ENCODE peak calls at places on chromosomes 5 and 9, in seven cellular contexts. Q is MM.1S, N is RWPE2, Y is adrenal gland, M is pancreas, V is suprapubic skin, C is uterus. U is an unnamed sample.

GRCh38 chr5:147303976-147304375 is 69.2 kb downstream of the STK32A start:
- DNase-seq in C (no peak), Q (no peak), V (no peak), M (no peak), Y (peak; percentile 49), N (no peak), U (no peak)

GRCh38 chr9:121598167-121599000 is 53.0 kb upstream of the DAB2IP start:
- DNase-seq in N (no peak), Y (peak; percentile 46), Q (no peak), M (peak; percentile 83), C (peak; percentile 89), V (peak; percentile 90), U (no peak)

GRCh38 chr5:124706041-124706440 is 40.4 kb downstream of the ZNF608 start:
- DNase-seq in M (no peak), Y (no peak), N (no peak), C (no peak), Q (no peak), V (no peak), U (no peak)

GRCh38 chr9:108463927-108464606 is 391.7 kb downstream of the ACTL7B start:
- DNase-seq in N (no peak), V (no peak), M (no peak), Q (no peak), Y (no peak), C (no peak), U (no peak)

GRCh38 chr5:138466058-138466899 is 1.0 kb downstream of the EGR1 start:
- DNase-seq in C (no peak), N (no peak), Y (peak; percentile 39), Q (no peak), M (peak; percentile 81), V (no peak), U (peak; percentile 88)

GRCh38 chr5:154197801-154198461 is 7.4 kb downstream of the GALNT10 start:
- DNase-seq in Q (no peak), V (no peak), Y (no peak), N (no peak), M (no peak), C (no peak), U (no peak)

GRCh38 chr9:126240835-126241234 is 85.8 kb upstream of the MVB12B start:
- DNase-seq in Y (no peak), M (no peak), Q (peak; percentile 36), N (no peak), C (no peak), V (no peak), U (no peak)

GRCh38 chr5:172052454-172053236 is 46.2 kb upstream of the FBXW11 start:
- DNase-seq in Y (no peak), N (no peak), V (no peak), C (no peak), Q (no peak), M (no peak), U (no peak)

GRCh38 chr5:177440211-177440989 is 6.2 kb upstream of the PRR7 start:
- DNase-seq in Q (no peak), M (no peak), V (no peak), N (peak; percentile 75), Y (no peak), C (no peak), U (no peak)

GRCh38 chr5:138685052-138685755 is 68.0 kb upstream of the CTNNA1 start:
- DNase-seq in M (no peak), Y (no peak), V (no peak), Q (no peak), C (no peak), N (no peak), U (no peak)

GRCh38 chr9:86275962-86276361 is 6.4 kb downstream of the ISCA1 start:
- DNase-seq in Q (no peak), N (no peak), V (no peak), C (no peak), Y (no peak), M (no peak), U (no peak)

GRCh38 chr9:114905160-114905940 is 25.0 kb downstream of the TNFSF8 start:
- DNase-seq in Y (no peak), N (no peak), C (no peak), Q (no peak), V (no peak), M (no peak), U (no peak)

GRCh38 chr5:147510885-147511284 is 1.0 kb upstream of the DPYSL3 start:
- DNase-seq in N (no peak), Y (no peak), V (no peak), Q (no peak), M (no peak), C (no peak), U (no peak)

GRCh38 chr5:68265347-68265746 is 49.8 kb downstream of the PIK3R1 start:
- DNase-seq in Q (no peak), M (no peak), C (no peak), Y (no peak), V (no peak), N (no peak), U (no peak)
- H3K4me3 ChIP-seq in Q (no peak overlapping the region), M (no peak overlapping the region), C (no peak overlapping the region), Y (no peak overlapping the region), V (no peak overlapping the region), N (no peak overlapping the region), U (no peak overlapping the region)

GRCh38 chr5:140713562-140714094 is 13.4 kb downstream of the ZMAT2 start:
- DNase-seq in C (no peak), Q (no peak), Y (no peak), M (no peak), V (no peak), N (no peak), U (no peak)

GRCh38 chr5:140711794-140712193 is 11.5 kb downstream of the ZMAT2 start:
- DNase-seq in Y (no peak), V (no peak), Q (no peak), M (no peak), N (no peak), C (no peak), U (no peak)

GRCh38 chr5:140710899-140711552 is 10.8 kb downstream of the ZMAT2 start:
- DNase-seq in C (peak; percentile 91), N (peak; percentile 93), V (peak; percentile 92), M (peak; percentile 98), Y (peak; percentile 92), Q (peak; percentile 94), U (no peak)

GRCh38 chr5:140707812-140708211 is 7.6 kb downstream of the ZMAT2 start:
- DNase-seq in V (no peak), Q (no peak), Y (no peak), C (no peak), N (no peak), M (no peak), U (no peak)
- H3K27ac ChIP-seq in V (no peak overlapping the region), Q (no peak overlapping the region), Y (no peak overlapping the region), C (no peak overlapping the region), N (no peak overlapping the region), M (no peak overlapping the region), U (no peak overlapping the region)

DNA sequence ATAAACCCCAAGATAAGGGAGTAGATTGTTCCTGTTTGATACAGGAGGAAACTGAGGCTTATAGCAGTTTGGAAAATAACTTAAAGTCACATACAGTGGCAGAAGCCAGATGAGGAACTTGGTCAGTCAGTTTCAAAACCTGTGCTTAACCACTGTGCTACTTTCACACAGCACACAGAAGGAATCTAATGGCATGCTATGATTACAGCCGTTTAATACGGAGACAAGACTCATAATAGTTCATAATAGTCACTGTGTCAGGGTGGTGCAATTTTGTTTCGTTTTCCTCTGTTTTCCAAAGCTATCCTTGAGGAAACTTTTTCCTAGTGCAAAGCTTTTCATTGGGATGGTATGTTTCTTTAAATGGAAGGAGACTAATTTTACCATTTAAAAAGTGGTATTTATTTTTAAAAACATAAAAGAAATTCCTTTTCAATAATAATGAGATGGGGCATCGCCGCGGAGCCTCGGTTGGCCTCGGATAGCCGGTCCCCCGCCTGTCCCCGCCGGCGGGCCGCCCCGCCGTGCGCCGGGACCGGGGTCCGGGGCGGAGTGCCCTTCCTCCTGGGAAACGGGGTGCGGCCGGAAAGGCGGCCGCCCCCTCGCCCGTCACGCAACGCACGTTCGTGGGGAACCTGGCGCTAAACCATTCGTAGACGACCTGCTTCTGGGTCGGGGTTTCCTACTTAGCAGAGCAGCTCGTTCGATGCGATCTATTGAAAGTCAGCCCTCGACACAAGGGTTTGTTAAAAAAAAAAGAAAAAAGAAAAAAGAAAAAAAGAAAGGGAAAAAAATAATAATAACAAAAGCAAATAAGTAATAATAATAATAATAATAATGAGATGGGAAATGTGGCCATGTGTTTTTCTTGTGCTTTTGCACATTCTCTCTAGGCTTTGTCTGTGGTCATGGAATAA is 112.6 kb downstream of the GCNT1 start:
- DNase-seq in Y (no peak), Q (peak; percentile 16), N (no peak), M (no peak), C (no peak), V (no peak), U (no peak)
- H3K4me3 ChIP-seq in Y (no peak overlapping the region), Q (peak overlapping the region; percentile 7), N (peak overlapping the region; percentile 33), M (peak overlapping the region; percentile 50), C (no peak overlapping the region), V (peak overlapping the region; percentile 50), U (peak overlapping the region; percentile 41)

GRCh38 chr5:871596-872298 is 20.9 kb downstream of the BRD9 start:
- DNase-seq in Y (no peak), Q (no peak), C (no peak), M (no peak), N (no peak), V (no peak), U (no peak)
- H3K27ac ChIP-seq in Y (no peak overlapping the region), Q (no peak overlapping the region), C (no peak overlapping the region), M (no peak overlapping the region), N (no peak overlapping the region), V (no peak overlapping the region), U (no peak overlapping the region)